ENCODE peak calls at places on chromosomes 12 and 14, in ten cellular contexts. One of them, this sample, is unnamed.

GRCh38 chr12:22974865-22975264 is 349.9 kb downstream of the ETNK1 start:
- DNase-seq in heart left ventricle: no peak
- DNase-seq in thyroid gland: no peak
- DNase-seq in ovary: no peak
- DNase-seq in MM.1S: no peak
- DNase-seq in astrocyte of the spinal cord: peak; percentile 93
- DNase-seq in fibroblast of the aortic adventitia: peak; percentile 86
- DNase-seq in sigmoid colon: no peak
- DNase-seq in A549: peak; percentile 15
- DNase-seq in stomach: no peak
- DNase-seq in this sample: no peak

GRCh38 chr14:68695871-68696665 is 96.8 kb downstream of the ZFP36L1 start:
- DNase-seq in stomach: no peak
- DNase-seq in astrocyte of the spinal cord: no peak
- DNase-seq in A549: no peak
- DNase-seq in MM.1S: no peak
- DNase-seq in sigmoid colon: no peak
- DNase-seq in thyroid gland: no peak
- DNase-seq in heart left ventricle: no peak
- DNase-seq in ovary: no peak
- DNase-seq in fibroblast of the aortic adventitia: no peak
- DNase-seq in this sample: no peak

GRCh38 chr12:45200497-45201043 is 15.3 kb upstream of the ANO6 start:
- DNase-seq in ovary: no peak
- DNase-seq in thyroid gland: no peak
- DNase-seq in heart left ventricle: peak; percentile 62
- DNase-seq in MM.1S: no peak
- DNase-seq in sigmoid colon: no peak
- DNase-seq in A549: no peak
- DNase-seq in stomach: no peak
- DNase-seq in fibroblast of the aortic adventitia: peak; percentile 62
- DNase-seq in astrocyte of the spinal cord: no peak
- DNase-seq in this sample: no peak

GRCh38 chr12:127306604-127307215 is 960.3 kb upstream of the TMEM132C start:
- DNase-seq in A549: no peak
- DNase-seq in thyroid gland: no peak
- DNase-seq in sigmoid colon: no peak
- DNase-seq in ovary: no peak
- DNase-seq in stomach: no peak
- DNase-seq in heart left ventricle: no peak
- DNase-seq in astrocyte of the spinal cord: peak; percentile 9
- DNase-seq in fibroblast of the aortic adventitia: peak; percentile 60
- DNase-seq in MM.1S: no peak
- DNase-seq in this sample: no peak

GRCh38 chr14:73741386-73741875 is 27.2 kb upstream of the PNMA1 start:
- DNase-seq in ovary: peak; percentile 67
- DNase-seq in thyroid gland: peak; percentile 65
- DNase-seq in fibroblast of the aortic adventitia: peak; percentile 58
- DNase-seq in sigmoid colon: peak; percentile 90
- DNase-seq in astrocyte of the spinal cord: peak; percentile 78
- DNase-seq in MM.1S: no peak
- DNase-seq in heart left ventricle: peak; percentile 85
- DNase-seq in stomach: peak; percentile 79
- DNase-seq in A549: no peak
- DNase-seq in this sample: peak; percentile 76

GRCh38 chr14:75805646-75806045 is 144.6 kb downstream of the TTLL5 start:
- DNase-seq in A549: no peak
- DNase-seq in MM.1S: no peak
- DNase-seq in heart left ventricle: no peak
- DNase-seq in astrocyte of the spinal cord: no peak
- DNase-seq in stomach: no peak
- DNase-seq in sigmoid colon: no peak
- DNase-seq in thyroid gland: no peak
- DNase-seq in ovary: no peak
- DNase-seq in fibroblast of the aortic adventitia: no peak
- DNase-seq in this sample: no peak

GRCh38 chr12:117091758-117092510 is 7.3 kb downstream of the TESC start:
- DNase-seq in thyroid gland: no peak
- DNase-seq in sigmoid colon: peak; percentile 27
- DNase-seq in ovary: no peak
- DNase-seq in A549: no peak
- DNase-seq in stomach: no peak
- DNase-seq in heart left ventricle: no peak
- DNase-seq in MM.1S: no peak
- DNase-seq in fibroblast of the aortic adventitia: no peak
- DNase-seq in astrocyte of the spinal cord: no peak
- DNase-seq in this sample: no peak

GRCh38 chr12:15928870-15929571 is 17.9 kb downstream of the DERA start:
- DNase-seq in fibroblast of the aortic adventitia: no peak
- DNase-seq in thyroid gland: peak; percentile 50
- DNase-seq in stomach: no peak
- DNase-seq in ovary: no peak
- DNase-seq in MM.1S: no peak
- DNase-seq in heart left ventricle: peak; percentile 55
- DNase-seq in astrocyte of the spinal cord: no peak
- DNase-seq in A549: no peak
- DNase-seq in sigmoid colon: no peak
- DNase-seq in this sample: no peak

GRCh38 chr12:27119797-27120196 is 37.4 kb upstream of the C12orf71 start:
- DNase-seq in thyroid gland: no peak
- DNase-seq in astrocyte of the spinal cord: no peak
- DNase-seq in heart left ventricle: peak; percentile 39
- DNase-seq in A549: no peak
- DNase-seq in MM.1S: no peak
- DNase-seq in stomach: no peak
- DNase-seq in sigmoid colon: no peak
- DNase-seq in ovary: no peak
- DNase-seq in fibroblast of the aortic adventitia: no peak
- DNase-seq in this sample: no peak

GRCh38 chr12:16972923-16973770 is 367.2 kb upstream of the LMO3 start:
- DNase-seq in sigmoid colon: no peak
- DNase-seq in astrocyte of the spinal cord: no peak
- DNase-seq in fibroblast of the aortic adventitia: no peak
- DNase-seq in thyroid gland: no peak
- DNase-seq in stomach: no peak
- DNase-seq in heart left ventricle: no peak
- DNase-seq in MM.1S: no peak
- DNase-seq in A549: no peak
- DNase-seq in ovary: no peak
- DNase-seq in this sample: no peak
- TF ChIP-seq CTCF in sigmoid colon: no peak
- TF ChIP-seq CTCF in astrocyte of the spinal cord: no peak
- TF ChIP-seq CTCF in fibroblast of the aortic adventitia: no peak
- TF ChIP-seq CTCF in thyroid gland: no peak
- TF ChIP-seq CTCF in stomach: no peak
- TF ChIP-seq CTCF in heart left ventricle: no peak
- TF ChIP-seq CTCF in MM.1S: no peak
- TF ChIP-seq CTCF in A549: no peak
- TF ChIP-seq CTCF in ovary: no peak
- TF ChIP-seq CTCF in this sample: no peak

GRCh38 chr14:104136472-104137296 is 1.7 kb upstream of the KIF26A start:
- DNase-seq in heart left ventricle: peak; percentile 52
- DNase-seq in fibroblast of the aortic adventitia: no peak
- DNase-seq in thyroid gland: no peak
- DNase-seq in sigmoid colon: no peak
- DNase-seq in A549: no peak
- DNase-seq in MM.1S: no peak
- DNase-seq in astrocyte of the spinal cord: no peak
- DNase-seq in ovary: peak; percentile 31
- DNase-seq in stomach: no peak
- DNase-seq in this sample: no peak

GRCh38 chr14:104138098-104138890 is at the start of gene KIF26A:
- DNase-seq in A549: peak; percentile 80
- DNase-seq in thyroid gland: no peak
- DNase-seq in heart left ventricle: peak; percentile 75
- DNase-seq in fibroblast of the aortic adventitia: no peak
- DNase-seq in ovary: peak; percentile 60
- DNase-seq in sigmoid colon: peak; percentile 60
- DNase-seq in astrocyte of the spinal cord: no peak
- DNase-seq in stomach: no peak
- DNase-seq in MM.1S: no peak
- DNase-seq in this sample: no peak

GRCh38 chr14:104138891-104139459 is 588 bp downstream of the KIF26A start:
- DNase-seq in fibroblast of the aortic adventitia: no peak
- DNase-seq in stomach: no peak
- DNase-seq in ovary: peak; percentile 40
- DNase-seq in thyroid gland: no peak
- DNase-seq in astrocyte of the spinal cord: no peak
- DNase-seq in heart left ventricle: peak; percentile 69
- DNase-seq in MM.1S: no peak
- DNase-seq in sigmoid colon: peak; percentile 63
- DNase-seq in A549: no peak
- DNase-seq in this sample: no peak

GRCh38 chr14:104135904-104136471 is 2.4 kb upstream of the KIF26A start:
- DNase-seq in A549: no peak
- DNase-seq in thyroid gland: peak; percentile 3
- DNase-seq in sigmoid colon: no peak
- DNase-seq in astrocyte of the spinal cord: no peak
- DNase-seq in fibroblast of the aortic adventitia: no peak
- DNase-seq in ovary: peak; percentile 33
- DNase-seq in heart left ventricle: peak; percentile 54
- DNase-seq in MM.1S: no peak
- DNase-seq in stomach: no peak
- DNase-seq in this sample: no peak

GRCh38 chr14:104137297-104138097 is 890 bp upstream of the KIF26A start:
- DNase-seq in ovary: peak; percentile 79
- DNase-seq in A549: peak; percentile 76
- DNase-seq in fibroblast of the aortic adventitia: peak; percentile 6
- DNase-seq in astrocyte of the spinal cord: no peak
- DNase-seq in MM.1S: peak; percentile 19
- DNase-seq in heart left ventricle: peak; percentile 89
- DNase-seq in stomach: peak; percentile 70
- DNase-seq in thyroid gland: peak; percentile 55
- DNase-seq in sigmoid colon: no peak
- DNase-seq in this sample: peak; percentile 94
- TF ChIP-seq CTCF in ovary: peak; percentile 77
- TF ChIP-seq CTCF in A549: peak; percentile 90
- TF ChIP-seq CTCF in fibroblast of the aortic adventitia: peak; percentile 41
- TF ChIP-seq CTCF in astrocyte of the spinal cord: peak; percentile 60
- TF ChIP-seq CTCF in MM.1S: peak; percentile 47
- TF ChIP-seq CTCF in heart left ventricle: peak; percentile 86
- TF ChIP-seq CTCF in stomach: peak; percentile 39
- TF ChIP-seq CTCF in thyroid gland: peak; percentile 35
- TF ChIP-seq CTCF in sigmoid colon: peak; percentile 41
- TF ChIP-seq CTCF in this sample: peak; percentile 90

GRCh38 chr12:96850676-96851075 is 56.4 kb upstream of the NEDD1 start:
- DNase-seq in astrocyte of the spinal cord: no peak
- DNase-seq in thyroid gland: no peak
- DNase-seq in fibroblast of the aortic adventitia: no peak
- DNase-seq in ovary: no peak
- DNase-seq in stomach: no peak
- DNase-seq in MM.1S: no peak
- DNase-seq in A549: no peak
- DNase-seq in heart left ventricle: no peak
- DNase-seq in sigmoid colon: no peak
- DNase-seq in this sample: no peak

DNA sequence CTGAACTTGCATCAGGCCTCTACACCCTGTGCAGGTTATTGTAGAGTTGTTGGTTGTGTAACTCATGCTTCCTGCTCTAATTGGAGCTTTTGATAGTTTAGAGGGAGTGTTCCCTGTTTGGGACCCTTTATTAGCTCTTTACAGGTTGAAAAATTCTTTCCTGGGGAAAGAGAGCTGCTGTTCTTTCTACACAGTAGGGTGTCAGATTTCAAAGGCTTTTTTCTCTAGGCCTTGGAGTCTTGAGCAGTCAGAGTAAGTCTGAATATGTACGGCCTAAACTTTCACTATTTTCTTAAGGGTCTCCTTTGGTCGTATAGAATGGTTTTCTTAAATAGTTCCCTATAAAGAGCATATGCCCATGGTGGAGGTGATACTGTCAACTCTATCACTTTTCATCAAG is 60.7 kb upstream of the NEDD1 start:
- DNase-seq in sigmoid colon: no peak
- DNase-seq in thyroid gland: no peak
- DNase-seq in astrocyte of the spinal cord: peak; percentile 19
- DNase-seq in MM.1S: no peak
- DNase-seq in stomach: no peak
- DNase-seq in fibroblast of the aortic adventitia: no peak
- DNase-seq in heart left ventricle: no peak
- DNase-seq in A549: no peak
- DNase-seq in ovary: no peak
- DNase-seq in this sample: no peak
- TF ChIP-seq CTCF in sigmoid colon: no peak
- TF ChIP-seq CTCF in thyroid gland: no peak
- TF ChIP-seq CTCF in astrocyte of the spinal cord: no peak
- TF ChIP-seq CTCF in MM.1S: no peak
- TF ChIP-seq CTCF in stomach: no peak
- TF ChIP-seq CTCF in fibroblast of the aortic adventitia: no peak
- TF ChIP-seq CTCF in heart left ventricle: no peak
- TF ChIP-seq CTCF in A549: no peak
- TF ChIP-seq CTCF in ovary: no peak
- TF ChIP-seq CTCF in this sample: no peak

GRCh38 chr14:102586420-102587119 is 5.9 kb upstream of the RCOR1 start:
- DNase-seq in MM.1S: no peak
- DNase-seq in heart left ventricle: no peak
- DNase-seq in A549: no peak
- DNase-seq in thyroid gland: no peak
- DNase-seq in stomach: no peak
- DNase-seq in sigmoid colon: no peak
- DNase-seq in astrocyte of the spinal cord: no peak
- DNase-seq in ovary: no peak
- DNase-seq in fibroblast of the aortic adventitia: peak; percentile 48
- DNase-seq in this sample: no peak

GRCh38 chr14:102580552-102581110 is 11.8 kb upstream of the RCOR1 start:
- DNase-seq in sigmoid colon: no peak
- DNase-seq in MM.1S: no peak
- DNase-seq in A549: no peak
- DNase-seq in stomach: no peak
- DNase-seq in ovary: no peak
- DNase-seq in heart left ventricle: no peak
- DNase-seq in thyroid gland: no peak
- DNase-seq in fibroblast of the aortic adventitia: no peak
- DNase-seq in astrocyte of the spinal cord: no peak
- DNase-seq in this sample: no peak

GRCh38 chr14:102581193-102581592 is 11.3 kb upstream of the RCOR1 start:
- DNase-seq in MM.1S: no peak
- DNase-seq in sigmoid colon: no peak
- DNase-seq in thyroid gland: no peak
- DNase-seq in stomach: no peak
- DNase-seq in fibroblast of the aortic adventitia: no peak
- DNase-seq in A549: no peak
- DNase-seq in astrocyte of the spinal cord: no peak
- DNase-seq in ovary: no peak
- DNase-seq in heart left ventricle: no peak
- DNase-seq in this sample: no peak

GRCh38 chr14:102584871-102585869 is 7.3 kb upstream of the RCOR1 start:
- DNase-seq in heart left ventricle: no peak
- DNase-seq in ovary: no peak
- DNase-seq in fibroblast of the aortic adventitia: peak; percentile 40
- DNase-seq in sigmoid colon: no peak
- DNase-seq in astrocyte of the spinal cord: no peak
- DNase-seq in A549: no peak
- DNase-seq in thyroid gland: no peak
- DNase-seq in MM.1S: no peak
- DNase-seq in stomach: peak; percentile 61
- DNase-seq in this sample: no peak

DNA sequence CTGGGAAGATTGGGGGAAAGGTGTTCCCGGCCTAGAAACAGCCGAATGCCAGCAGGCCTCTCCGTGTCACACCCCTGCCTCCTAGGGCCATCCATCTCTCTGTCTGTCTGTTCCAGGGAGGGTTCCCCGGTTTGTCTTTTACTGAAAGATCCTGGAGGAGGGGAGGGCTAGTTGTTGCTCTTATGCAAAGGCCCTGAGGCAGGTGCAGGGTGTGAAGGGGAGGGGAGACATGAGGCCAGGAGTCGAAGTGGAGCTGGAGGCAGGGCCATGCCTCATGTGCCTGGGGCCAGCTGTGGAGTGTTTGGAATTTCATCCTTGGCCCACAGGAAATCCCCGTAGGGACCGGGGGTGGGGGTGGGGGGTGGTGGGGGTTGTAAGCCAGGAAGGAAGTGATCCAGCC is 8.7 kb upstream of the RCOR1 start:
- DNase-seq in fibroblast of the aortic adventitia: no peak
- DNase-seq in A549: no peak
- DNase-seq in MM.1S: no peak
- DNase-seq in heart left ventricle: no peak
- DNase-seq in astrocyte of the spinal cord: no peak
- DNase-seq in stomach: no peak
- DNase-seq in ovary: no peak
- DNase-seq in sigmoid colon: no peak
- DNase-seq in thyroid gland: no peak
- DNase-seq in this sample: no peak
- TF ChIP-seq CTCF in fibroblast of the aortic adventitia: no peak
- TF ChIP-seq CTCF in A549: no peak
- TF ChIP-seq CTCF in MM.1S: no peak
- TF ChIP-seq CTCF in heart left ventricle: no peak
- TF ChIP-seq CTCF in astrocyte of the spinal cord: no peak
- TF ChIP-seq CTCF in stomach: no peak
- TF ChIP-seq CTCF in ovary: no peak
- TF ChIP-seq CTCF in sigmoid colon: no peak
- TF ChIP-seq CTCF in thyroid gland: no peak
- TF ChIP-seq CTCF in this sample: no peak